ENCODE peak calls at places on chromosomes 7 and 10, in five cellular contexts. H is K562, W is HepG2, P is GM12878, E is H1. F is an unnamed sample.

GRCh38 chr7:39186131-39186530 is 208.4 kb downstream of the POU6F2 start:
- DNase-seq in H (no peak), W (no peak), P (no peak), E (no peak), F (no peak)

GRCh38 chr10:73537709-73538108 is 41.9 kb upstream of the PPP3CB start:
- DNase-seq in H (no peak), W (no peak), P (no peak), E (no peak), F (no peak)

GRCh38 chr7:138008588-138009349 is 6.9 kb upstream of the CREB3L2 start:
- DNase-seq in H (peak; percentile 65), W (peak; percentile 62), P (no peak), E (peak; percentile 57), F (peak; percentile 63)

GRCh38 chr7:155202106-155202871 is 95.4 kb upstream of the INSIG1 start:
- DNase-seq in H (no peak), W (no peak), P (no peak), E (no peak), F (no peak)

GRCh38 chr7:51376420-51377092 is 59.9 kb upstream of the COBL start:
- DNase-seq in H (peak; percentile 37), W (no peak), P (no peak), E (no peak), F (no peak)

GRCh38 chr10:18607503-18607902 is 43.9 kb downstream of the NSUN6 start:
- DNase-seq in H (peak; percentile 49), W (peak; percentile 37), P (no peak), E (no peak), F (peak; percentile 60)

GRCh38 chr7:95951997-95952795 is 179.8 kb downstream of the DYNC1I1 start:
- DNase-seq in H (no peak), W (no peak), P (no peak), E (no peak), F (no peak)

GRCh38 chr7:47601881-47602249 is 20.0 kb upstream of the TNS3 start:
- DNase-seq in H (no peak), W (peak; percentile 63), P (no peak), E (no peak), F (no peak)

GRCh38 chr7:155190608-155191536 is 106.8 kb upstream of the INSIG1 start:
- DNase-seq in H (peak; percentile 92), W (no peak), P (no peak), E (peak; percentile 95), F (peak; percentile 94)

GRCh38 chr7:2838873-2839578 is 5.1 kb downstream of the GNA12 start:
- DNase-seq in H (no peak), W (no peak), P (no peak), E (no peak), F (no peak)

GRCh38 chr10:78333362-78334143 is 299.9 kb downstream of the RPS24 start:
- DNase-seq in H (no peak), W (no peak), P (no peak), E (no peak), F (no peak)

GRCh38 chr7:131016230-131016629 is 282.2 kb upstream of the KLF14 start:
- DNase-seq in H (no peak), W (peak; percentile 44), P (no peak), E (no peak), F (no peak)

GRCh38 chr10:124622866-124623536 is 121.2 kb downstream of the FAM53B start:
- DNase-seq in H (no peak), W (no peak), P (no peak), E (no peak), F (no peak)

GRCh38 chr7:38229386-38229785 is 44.0 kb downstream of the TARP start:
- DNase-seq in H (no peak), W (no peak), P (no peak), E (no peak), F (no peak)

GRCh38 chr10:72557362-72557761 is 68.5 kb downstream of the MICU1 start:
- DNase-seq in H (no peak), W (no peak), P (no peak), E (no peak), F (no peak)

GRCh38 chr10:43054593-43054992 is 22.3 kb upstream of the RET start:
- DNase-seq in H (no peak), W (no peak), P (no peak), E (no peak), F (no peak)

DNA sequence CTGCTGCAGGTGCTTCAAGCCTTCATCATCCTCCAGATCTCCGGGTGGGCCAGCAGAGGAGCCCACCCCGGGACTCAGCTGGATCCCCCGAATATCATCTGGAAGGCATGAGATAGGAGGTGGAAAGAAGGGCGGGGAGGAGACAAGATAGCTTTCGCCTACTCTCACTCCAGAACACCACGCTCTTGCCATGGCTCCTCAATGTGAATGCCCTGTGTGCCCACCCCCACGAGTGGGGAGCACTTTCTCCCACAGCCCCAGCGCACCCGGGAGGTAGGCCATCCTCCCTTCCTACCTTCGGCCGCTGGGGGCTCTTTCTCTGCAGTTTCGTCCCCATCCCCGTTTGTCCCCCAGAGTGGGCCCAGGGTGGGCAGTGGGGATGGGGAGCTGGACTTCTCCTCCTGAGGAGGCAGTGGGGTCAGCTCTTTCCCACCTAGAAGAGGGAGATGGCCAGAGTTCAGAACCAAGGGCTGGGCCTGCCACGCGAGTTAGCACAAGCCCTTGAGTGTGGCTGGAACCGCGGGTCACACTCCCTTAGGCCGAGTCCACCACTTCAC is 8.9 kb downstream of the GIGYF1 start:
- DNase-seq in H (peak; percentile 8), W (no peak), P (no peak), E (no peak), F (peak; percentile 40)
- TF ChIP-seq GABPA in H (no peak), W (no peak), P (no peak), E (no peak), F (no peak)

GRCh38 chr10:60382946-60383681 is 6.6 kb downstream of the ANK3 start:
- DNase-seq in H (no peak), W (no peak), P (no peak), E (no peak), F (no peak)

GRCh38 chr10:60384708-60385398 is 4.8 kb downstream of the ANK3 start:
- DNase-seq in H (no peak), W (no peak), P (no peak), E (no peak), F (no peak)

GRCh38 chr10:60385399-60385738 is 4.3 kb downstream of the ANK3 start:
- DNase-seq in H (no peak), W (no peak), P (no peak), E (no peak), F (no peak)

GRCh38 chr10:60380781-60381180 is 8.9 kb downstream of the ANK3 start:
- DNase-seq in H (no peak), W (no peak), P (no peak), E (no peak), F (no peak)

DNA sequence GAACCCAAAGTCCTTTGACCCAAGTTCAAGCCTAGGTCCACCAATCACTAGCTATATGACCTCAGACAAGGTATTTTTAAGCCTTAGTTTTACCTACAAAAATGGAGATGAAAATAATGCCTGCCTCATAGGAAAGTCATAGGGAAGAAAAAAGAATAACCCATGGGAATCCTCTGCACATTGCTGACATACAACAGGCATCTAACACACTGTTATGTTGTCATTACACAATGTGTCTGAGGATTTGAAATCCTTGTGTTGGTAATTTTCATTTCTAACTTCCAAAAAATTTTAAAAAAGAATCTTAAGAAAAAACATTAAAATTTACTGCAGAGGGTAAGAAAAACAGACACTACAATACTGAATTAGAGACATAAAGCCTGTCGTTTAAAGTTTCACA is 5.7 kb downstream of the ANK3 start:
- DNase-seq in H (no peak), W (no peak), P (no peak), E (no peak), F (no peak)
- TF ChIP-seq CHD2 in H (no peak), W (no peak), P (no peak), E (no peak), F (no peak)

GRCh38 chr7:81721428-81721827 is 48.4 kb downstream of the HGF start:
- DNase-seq in H (no peak), W (no peak), P (no peak), E (no peak), F (no peak)

GRCh38 chr7:81719865-81720264 is 50.0 kb downstream of the HGF start:
- DNase-seq in H (no peak), W (no peak), P (no peak), E (no peak), F (no peak)

GRCh38 chr7:81710751-81711150 is 59.1 kb downstream of the HGF start:
- DNase-seq in H (no peak), W (no peak), P (no peak), E (no peak), F (no peak)

GRCh38 chr7:81714306-81714705 is 55.5 kb downstream of the HGF start:
- DNase-seq in H (no peak), W (no peak), P (no peak), E (no peak), F (no peak)

DNA sequence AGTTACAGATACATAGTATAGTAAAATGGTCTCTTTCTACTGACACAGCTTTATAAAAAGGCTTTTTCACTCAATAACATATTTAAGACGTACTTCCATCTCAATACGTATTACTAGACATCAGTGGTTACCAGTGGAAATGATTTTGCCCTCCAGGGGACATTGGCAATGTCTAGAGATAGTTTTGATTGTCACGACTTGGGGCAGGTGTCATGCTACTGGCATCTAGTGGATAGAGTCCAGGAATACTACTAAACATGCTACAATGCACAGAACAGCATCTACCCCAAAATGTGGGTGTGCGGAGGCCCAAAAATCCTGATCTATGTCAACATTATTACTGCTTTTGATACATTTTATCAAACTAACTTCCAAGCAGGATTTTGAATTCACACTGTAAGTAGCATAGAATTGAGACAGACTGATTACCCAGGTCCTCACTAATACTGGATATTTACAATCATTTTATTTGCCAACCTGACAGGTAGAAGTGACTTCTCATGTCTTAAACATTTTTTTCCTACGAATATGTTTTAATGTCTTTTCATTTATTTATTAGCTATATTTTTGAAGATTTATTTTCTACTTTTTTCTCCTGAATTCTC is 53.8 kb downstream of the HGF start:
- DNase-seq in H (no peak), W (peak; percentile 1), P (no peak), E (no peak), F (peak; percentile 28)
- TF ChIP-seq GABPA in H (no peak), W (no peak), P (no peak), E (no peak), F (no peak)

GRCh38 chr10:106378251-106378650 is 786.3 kb downstream of the SORCS1 start:
- DNase-seq in H (no peak), W (no peak), P (no peak), E (no peak), F (no peak)

GRCh38 chr10:106384541-106384940 is 780.0 kb downstream of the SORCS1 start:
- DNase-seq in H (no peak), W (no peak), P (no peak), E (no peak), F (no peak)

DNA sequence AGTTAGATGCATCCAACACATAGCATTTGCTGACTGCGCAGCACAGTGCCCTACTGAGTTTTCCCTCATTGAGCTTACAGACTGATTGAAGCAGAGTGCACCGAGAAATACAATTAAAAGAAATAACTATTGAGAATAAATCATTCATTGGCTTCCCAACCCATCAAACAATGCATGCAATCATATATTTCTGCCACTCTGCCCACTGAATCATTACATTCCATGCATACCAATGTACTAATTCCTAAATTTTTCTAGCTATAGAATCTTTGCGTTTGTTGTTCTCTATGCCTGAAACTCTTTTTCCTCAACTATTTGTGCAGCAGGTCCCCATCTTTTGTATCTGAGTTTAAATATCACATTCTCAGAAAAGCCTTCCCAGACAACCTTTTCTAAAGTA is 783.8 kb downstream of the SORCS1 start:
- DNase-seq in H (no peak), W (no peak), P (no peak), E (no peak), F (no peak)
- TF ChIP-seq CHD2 in H (no peak), W (no peak), P (no peak), E (no peak), F (no peak)